ENCODE peak calls at places on chromosomes 13 and 19, in eight cellular contexts. C, L, Y, Z, M, T, O and W are unnamed samples.
A peak's percentile ranks its signal among the peaks of the same experiment; 100 is the strongest.

GRCh38 chr13:41402695-41403511 is 54.4 kb upstream of the RGCC start:
- DNase-seq in Z (no peak), T (no peak), O (no peak), C (no peak), Y (no peak), M (no peak), L (no peak), W (no peak)

GRCh38 chr13:33649212-33649917 is 168.6 kb upstream of the RFC3 start:
- DNase-seq in Y (no peak), M (no peak), C (no peak), O (no peak), L (no peak), Z (no peak), T (no peak), W (peak; percentile 35)

GRCh38 chr13:36736119-36736726 is 62.4 kb downstream of the SERTM1 start:
- DNase-seq in L (no peak), M (peak; percentile 24), Z (peak; percentile 54), Y (no peak), O (peak; percentile 45), C (peak; percentile 31), T (no peak), W (peak; percentile 48)

GRCh38 chr19:16062789-16063188 is 13.5 kb upstream of the TPM4 start:
- DNase-seq in Z (no peak), M (peak; percentile 55), C (no peak), L (peak; percentile 83), O (no peak), Y (no peak), T (no peak), W (no peak)

GRCh38 chr13:80965097-80965496 is 624.2 kb upstream of the SPRY2 start:
- DNase-seq in Y (no peak), T (no peak), M (no peak), C (no peak), L (no peak), O (no peak), Z (no peak), W (no peak)

GRCh38 chr13:33146843-33147611 is 130.8 kb downstream of the KL start:
- DNase-seq in M (no peak), C (no peak), O (no peak), Z (no peak), T (no peak), L (no peak), Y (no peak), W (no peak)

GRCh38 chr13:98570929-98571372 is 6.0 kb downstream of the STK24 start:
- DNase-seq in Y (no peak), L (peak; percentile 55), M (no peak), O (peak; percentile 40), Z (no peak), C (peak; percentile 83), T (no peak), W (no peak)

GRCh38 chr19:543912-544608 is at the start of gene GZMM:
- DNase-seq in L (peak; percentile 59), Z (no peak), Y (no peak), T (no peak), O (no peak), M (no peak), C (no peak), W (no peak)

GRCh38 chr19:13983213-13983889 is 22.8 kb downstream of the RFX1 start:
- DNase-seq in C (no peak), O (no peak), M (no peak), Y (no peak), T (no peak), L (no peak), Z (no peak), W (no peak)

GRCh38 chr19:19750131-19750841 is 17.4 kb upstream of the ZNF14 start:
- DNase-seq in Z (no peak), T (no peak), L (no peak), O (no peak), M (no peak), C (no peak), Y (peak; percentile 48), W (no peak)

GRCh38 chr13:113090415-113090770 is 15.2 kb upstream of the F7 start:
- DNase-seq in O (no peak), L (no peak), Y (no peak), Z (no peak), C (no peak), M (no peak), T (no peak), W (no peak)

GRCh38 chr19:18985257-18985656 is 44.2 kb upstream of the HOMER3 start:
- DNase-seq in Y (no peak), Z (peak; percentile 29), M (peak; percentile 41), C (no peak), O (no peak), L (no peak), T (no peak), W (no peak)

DNA sequence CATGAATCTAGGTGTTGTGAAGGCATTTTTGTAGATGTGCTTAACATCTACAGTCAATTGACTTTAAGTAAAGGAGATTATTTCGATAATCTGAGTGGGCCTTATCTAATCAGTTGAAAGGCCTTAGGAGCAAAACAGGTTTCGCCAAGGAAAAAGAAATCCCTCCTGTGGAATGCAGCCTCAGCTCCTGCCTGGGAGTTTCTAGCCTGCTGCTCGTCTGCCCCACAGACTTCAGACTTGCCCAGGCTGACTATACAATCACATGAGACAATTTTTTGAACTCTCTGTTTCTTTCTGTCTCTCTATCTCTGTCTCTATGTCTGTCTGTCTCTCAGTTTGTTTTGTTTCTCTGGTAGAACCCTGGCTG is 312.5 kb downstream of the OLFM4 start:
- DNase-seq in Y (no peak), M (no peak), O (no peak), T (no peak), L (no peak), C (no peak), Z (no peak), W (no peak)
- TF ChIP-seq CTCF in Y (no peak), M (no peak), O (no peak), T (no peak), L (no peak), C (no peak), Z (no peak), W (no peak)

GRCh38 chr19:11106477-11106876 is 17.2 kb downstream of the LDLR start:
- DNase-seq in O (no peak), L (no peak), Y (no peak), M (peak; percentile 56), T (no peak), Z (no peak), C (no peak), W (no peak)
- TF ChIP-seq CTCF in O (no peak), L (no peak), Y (no peak), M (no peak), T (no peak), Z (no peak), C (no peak), W (peak; percentile 15)

GRCh38 chr13:45812599-45813372 is 38.8 kb downstream of the SIAH3 start:
- DNase-seq in Y (no peak), L (no peak), O (no peak), T (no peak), Z (no peak), C (no peak), M (no peak), W (no peak)
- TF ChIP-seq CTCF in Y (no peak), L (no peak), O (no peak), T (no peak), Z (no peak), C (no peak), M (no peak), W (no peak)

GRCh38 chr13:49369876-49370275 is 74.0 kb downstream of the CAB39L start:
- DNase-seq in O (no peak), L (no peak), T (no peak), Y (no peak), M (no peak), Z (no peak), C (no peak), W (no peak)
- TF ChIP-seq CTCF in O (no peak), L (no peak), T (no peak), Y (no peak), M (no peak), Z (no peak), C (no peak), W (no peak)

GRCh38 chr19:47350599-47350998 is 1.5 kb downstream of the DHX34 start:
- DNase-seq in C (no peak), O (no peak), L (no peak), T (no peak), M (no peak), Z (no peak), Y (no peak), W (no peak)
- TF ChIP-seq CTCF in C (no peak), O (no peak), L (no peak), T (no peak), M (no peak), Z (no peak), Y (no peak), W (no peak)

GRCh38 chr19:40530091-40530901 is 46.4 kb upstream of the SHKBP1 start:
- DNase-seq in L (no peak), Y (no peak), Z (peak; percentile 57), O (no peak), M (peak; percentile 23), C (no peak), T (no peak), W (no peak)
- TF ChIP-seq CTCF in L (no peak), Y (peak; percentile 18), Z (peak; percentile 22), O (peak; percentile 42), M (no peak), C (peak; percentile 45), T (no peak), W (peak; percentile 16)

GRCh38 chr19:35845215-35846037 is 6.9 kb downstream of the NPHS1 start:
- DNase-seq in Y (no peak), Z (no peak), L (peak; percentile 72), C (peak; percentile 22), M (no peak), O (no peak), T (no peak), W (no peak)
- TF ChIP-seq CTCF in Y (no peak), Z (no peak), L (no peak), C (no peak), M (no peak), O (no peak), T (no peak), W (no peak)